ENCODE peak calls at places on chromosomes 7 and 10, in six cellular contexts. K is MV-4-11, F is RPMI8226, G is mucosa of descending colon, I is GM20000, D is AG08395. B is an unnamed sample.

GRCh38 chr7:42292991-42293521 is 56.0 kb upstream of the GLI3 start:
- DNase-seq in I (no peak), F (peak), D (no peak), G (no peak), K (no peak), B (no peak)

GRCh38 chr7:150405584-150406310 is 26.6 kb downstream of the ZNF775 start:
- DNase-seq in G (no peak), D (peak), K (no peak), F (no peak), I (peak), B (no peak)

GRCh38 chr7:159115601-159116501 is 28.8 kb downstream of the VIPR2 start:
- DNase-seq in G (no peak), F (peak), D (no peak), K (no peak), I (no peak), B (no peak)

GRCh38 chr10:43686414-43686813 is 37.7 kb upstream of the ZNF32 start:
- DNase-seq in K (no peak), F (no peak), G (no peak), I (no peak), D (no peak), B (no peak)

GRCh38 chr7:70614237-70614984 is 517.5 kb upstream of the GALNT17 start:
- DNase-seq in D (peak), F (peak), K (peak), G (peak), I (no peak), B (no peak)

GRCh38 chr7:74006451-74007259 is 21.3 kb upstream of the ELN start:
- DNase-seq in K (no peak), G (peak), I (no peak), F (no peak), D (no peak), B (no peak)

GRCh38 chr10:13414855-13415254 is 66.8 kb upstream of the SEPHS1 start:
- DNase-seq in I (no peak), D (peak), G (peak), F (peak), K (no peak), B (no peak)

GRCh38 chr7:50667338-50667737 is 102.1 kb upstream of the DDC start:
- DNase-seq in G (no peak), F (no peak), I (no peak), D (no peak), K (no peak), B (no peak)

GRCh38 chr10:43204394-43204942 is 62.4 kb downstream of the RASGEF1A start:
- DNase-seq in G (no peak), K (no peak), I (peak), D (no peak), F (no peak), B (no peak)

GRCh38 chr10:89684604-89685003 is 16.8 kb upstream of the KIF20B start:
- DNase-seq in F (no peak), G (no peak), I (no peak), K (peak), D (peak), B (no peak)